ENCODE peak calls at places on chromosome 3, in ten cellular contexts. C is heart right ventricle, H is uterus, P is suprapubic skin, E is brain microvascular endothelial cell, D is SK-N-SH, M is breast epithelium, T is right atrium auricular region, R is Peyer's patch, B is upper lobe of right lung. S is an unnamed sample.
A peak's percentile ranks its signal among the peaks of the same experiment; 100 is the strongest.

GRCh38 chr3:54131026-54131605 is 8.8 kb downstream of the CACNA2D3 start:
- DNase-seq in C (no peak), H (no peak), P (no peak), E (no peak), D (no peak), M (no peak), T (no peak), R (no peak), B (no peak), S (no peak)

GRCh38 chr3:182618085-182618732 is 175.1 kb upstream of the ATP11B start:
- DNase-seq in C (no peak), H (no peak), P (no peak), E (no peak), D (no peak), M (no peak), T (no peak), R (no peak), B (no peak), S (no peak)

GRCh38 chr3:193554790-193555189 is at the start of gene ATP13A4:
- DNase-seq in C (no peak), H (no peak), P (no peak), E (no peak), D (no peak), M (no peak), T (no peak), R (peak; percentile 70), B (peak; percentile 68), S (no peak)

GRCh38 chr3:71551286-71551919 is 32.1 kb downstream of the FOXP1 start:
- DNase-seq in C (no peak), H (no peak), P (no peak), E (peak; percentile 40), D (no peak), M (no peak), T (no peak), R (no peak), B (no peak), S (no peak)

GRCh38 chr3:158792709-158793108 is 9.1 kb upstream of the MFSD1 start:
- DNase-seq in C (no peak), H (no peak), P (no peak), E (peak; percentile 98), D (no peak), M (no peak), T (no peak), R (no peak), B (no peak), S (no peak)

GRCh38 chr3:69823710-69824109 is 84.4 kb downstream of the MITF start:
- DNase-seq in C (no peak), H (no peak), P (no peak), E (peak; percentile 2), D (no peak), M (no peak), T (no peak), R (no peak), B (no peak), S (no peak)

GRCh38 chr3:146262711-146263110 is 11.8 kb upstream of the PLSCR4 start:
- DNase-seq in C (no peak), H (no peak), P (no peak), E (no peak), D (no peak), M (no peak), T (no peak), R (no peak), B (no peak), S (no peak)

GRCh38 chr3:147756478-147756877 is 347.3 kb downstream of the ZIC1 start:
- DNase-seq in C (no peak), H (no peak), P (no peak), E (no peak), D (no peak), M (no peak), T (no peak), R (no peak), B (no peak), S (no peak)

DNA sequence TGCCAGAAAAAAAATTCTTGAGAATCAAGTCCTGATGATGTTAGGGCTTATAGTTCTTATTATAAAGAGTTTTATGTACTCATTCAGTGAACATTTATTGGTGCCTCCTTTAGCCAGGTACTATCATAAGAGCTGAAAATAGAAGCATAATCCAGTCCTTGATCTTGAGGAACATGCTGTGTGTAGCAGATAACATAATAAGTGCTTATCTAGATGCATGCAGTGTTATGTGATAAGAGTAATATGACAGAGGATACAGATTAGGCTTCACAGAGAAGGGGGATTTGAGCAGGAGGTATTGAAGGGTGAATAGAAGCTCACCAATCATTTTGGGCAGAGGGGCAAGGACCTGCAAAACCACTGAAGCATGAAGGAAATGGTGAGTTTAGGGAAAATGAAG is 1.1 kb downstream of the CCR2 start:
- DNase-seq in C (no peak), H (no peak), P (no peak), E (no peak), D (no peak), M (no peak), T (no peak), R (no peak), B (no peak), S (no peak)
- H3K27ac ChIP-seq in C (no peak overlapping the region), H (no peak overlapping the region), P (no peak overlapping the region), E (no peak overlapping the region), D (no peak overlapping the region), M (no peak overlapping the region), T (no peak overlapping the region), R (peak overlapping the region; percentile 13), B (peak overlapping the region; percentile 33), S (no peak overlapping the region)

DNA sequence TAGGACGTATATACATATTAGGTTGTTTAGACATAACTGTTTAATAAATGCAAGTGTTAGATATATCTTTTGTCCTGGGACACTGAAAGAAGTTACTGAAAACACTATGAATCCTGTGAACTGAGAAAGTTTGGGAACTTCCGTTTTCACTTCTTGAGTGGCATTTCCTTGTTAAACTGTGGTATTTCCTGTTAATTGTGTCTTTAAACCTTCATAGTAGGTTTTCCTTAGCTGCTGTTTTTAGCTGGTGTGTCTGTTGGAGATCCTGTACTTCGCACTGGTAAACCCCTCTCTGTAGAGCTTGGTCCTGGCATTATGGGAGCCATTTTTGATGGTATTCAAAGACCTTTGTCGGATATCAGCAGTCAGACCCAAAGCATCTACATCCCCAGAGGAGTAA is 37.1 kb downstream of the ATP6V1A start:
- DNase-seq in C (no peak), H (no peak), P (no peak), E (no peak), D (no peak), M (no peak), T (no peak), R (no peak), B (no peak), S (no peak)
- TF ChIP-seq CTCF in C (no peak), H (no peak), P (no peak), E (no peak), D (no peak), M (no peak), T (no peak), R (no peak), B (no peak), S (no peak)

DNA sequence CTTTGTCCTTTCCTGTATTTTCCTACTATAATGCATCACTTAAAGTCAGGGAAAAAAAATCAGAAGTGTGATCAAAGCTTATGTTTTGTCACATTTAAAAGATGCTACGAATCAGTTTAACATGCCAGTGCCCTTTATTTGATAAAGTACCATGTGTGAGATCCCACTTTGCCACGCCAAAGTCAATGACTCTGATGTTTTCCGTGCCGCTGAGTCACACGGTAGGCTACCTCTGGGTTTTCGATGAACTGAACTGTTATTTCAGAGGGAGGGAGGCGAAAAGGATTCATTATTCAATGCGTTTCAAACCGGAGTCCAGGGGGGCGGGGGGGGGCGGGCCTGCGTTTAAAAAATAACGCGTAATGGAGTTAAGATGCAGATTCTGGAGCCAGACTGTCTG is 203.0 kb downstream of the ABHD5 start:
- DNase-seq in C (no peak), H (no peak), P (no peak), E (no peak), D (no peak), M (no peak), T (no peak), R (no peak), B (no peak), S (no peak)
- H3K27ac ChIP-seq in C (no peak overlapping the region), H (no peak overlapping the region), P (no peak overlapping the region), E (peak overlapping the region; percentile 14), D (no peak overlapping the region), M (peak overlapping the region; percentile 21), T (no peak overlapping the region), R (peak overlapping the region; percentile 26), B (no peak overlapping the region), S (no peak overlapping the region)

GRCh38 chr3:156808025-156808424 is 18.1 kb upstream of the LEKR1 start:
- DNase-seq in C (no peak), H (no peak), P (no peak), E (no peak), D (no peak), M (no peak), T (no peak), R (no peak), B (no peak), S (no peak)
- TF ChIP-seq CTCF in C (no peak), H (no peak), P (no peak), E (no peak), D (no peak), M (no peak), T (no peak), R (no peak), B (no peak), S (no peak)